ENCODE peak calls at places on chromosomes 2 and 18, in four cellular contexts. One of them, this sample, is unnamed.

GRCh38 chr2:920573-920972 is 30.1 kb upstream of the SNTG2 start:
- DNase-seq in body of pancreas: no peak
- DNase-seq in astrocyte: no peak
- DNase-seq in IMR-90: no peak
- DNase-seq in this sample: no peak

GRCh38 chr2:3656762-3657691 is 973 bp upstream of the ALLC start:
- DNase-seq in body of pancreas: no peak
- DNase-seq in astrocyte: no peak
- DNase-seq in IMR-90: peak
- DNase-seq in this sample: no peak

GRCh38 chr2:183404392-183404791 is 280.1 kb downstream of the NUP35 start:
- DNase-seq in body of pancreas: no peak
- DNase-seq in astrocyte: no peak
- DNase-seq in IMR-90: no peak
- DNase-seq in this sample: no peak

GRCh38 chr18:79609021-79609461 is 70.6 kb upstream of the CTDP1 start:
- DNase-seq in body of pancreas: no peak
- DNase-seq in astrocyte: no peak
- DNase-seq in IMR-90: no peak
- DNase-seq in this sample: no peak

GRCh38 chr2:45755585-45756330 is 104.3 kb downstream of the PRKCE start:
- DNase-seq in body of pancreas: no peak
- DNase-seq in astrocyte: peak
- DNase-seq in IMR-90: peak
- DNase-seq in this sample: peak

GRCh38 chr18:48975817-48976649 is 25.3 kb upstream of the SMAD7 start:
- DNase-seq in body of pancreas: peak
- DNase-seq in astrocyte: peak
- DNase-seq in IMR-90: peak
- DNase-seq in this sample: no peak

GRCh38 chr2:128695646-128696240 is 377.1 kb upstream of the HS6ST1 start:
- DNase-seq in body of pancreas: no peak
- DNase-seq in astrocyte: no peak
- DNase-seq in IMR-90: no peak
- DNase-seq in this sample: no peak

GRCh38 chr18:37673196-37673595 is 107.6 kb upstream of the CELF4 start:
- DNase-seq in body of pancreas: no peak
- DNase-seq in astrocyte: no peak
- DNase-seq in IMR-90: no peak
- DNase-seq in this sample: no peak

GRCh38 chr18:69992776-69993175 is 45.1 kb upstream of the CD226 start:
- DNase-seq in body of pancreas: no peak
- DNase-seq in astrocyte: peak
- DNase-seq in IMR-90: peak
- DNase-seq in this sample: no peak

GRCh38 chr2:236536727-236537398 is 32.8 kb upstream of the ACKR3 start:
- DNase-seq in body of pancreas: no peak
- DNase-seq in astrocyte: no peak
- DNase-seq in IMR-90: no peak
- DNase-seq in this sample: no peak

GRCh38 chr2:32963941-32964340 is 17.2 kb downstream of the LTBP1 start:
- DNase-seq in body of pancreas: no peak
- DNase-seq in astrocyte: peak
- DNase-seq in IMR-90: peak
- DNase-seq in this sample: peak

GRCh38 chr2:111678161-111678560 is 205.8 kb downstream of the ANAPC1 start:
- DNase-seq in body of pancreas: no peak
- DNase-seq in astrocyte: no peak
- DNase-seq in IMR-90: no peak
- DNase-seq in this sample: no peak

GRCh38 chr2:99403524-99403923 is 66.3 kb downstream of the EIF5B start:
- DNase-seq in body of pancreas: no peak
- DNase-seq in astrocyte: no peak
- DNase-seq in IMR-90: no peak
- DNase-seq in this sample: no peak

GRCh38 chr18:47968006-47968676 is 37.7 kb upstream of the SMAD2 start:
- DNase-seq in body of pancreas: no peak
- DNase-seq in astrocyte: peak
- DNase-seq in IMR-90: no peak
- DNase-seq in this sample: no peak
- H3K4me3 ChIP-seq in body of pancreas: no peak
- H3K4me3 ChIP-seq in astrocyte: peak
- H3K4me3 ChIP-seq in IMR-90: no peak
- H3K4me3 ChIP-seq in this sample: no peak

DNA sequence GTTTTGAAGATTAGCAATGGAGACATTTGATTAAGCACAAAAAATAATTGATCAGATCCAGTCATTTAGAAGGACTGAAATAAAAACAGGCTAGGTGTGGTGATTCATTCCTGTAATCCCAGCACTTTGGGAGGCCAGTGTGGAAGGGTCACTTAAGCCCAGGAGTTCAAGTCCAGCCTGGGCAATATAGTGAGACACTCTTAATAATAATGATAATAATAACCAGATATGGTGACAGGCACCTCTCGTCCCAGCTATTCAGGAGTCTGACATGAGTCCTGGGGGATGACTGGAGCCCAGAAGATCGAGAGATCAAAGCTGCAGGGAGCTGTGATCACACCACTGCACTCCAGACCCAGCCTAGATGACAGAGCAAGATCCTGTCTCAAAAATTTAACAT is 3.5 kb upstream of the FN1 start:
- DNase-seq in body of pancreas: no peak
- DNase-seq in astrocyte: no peak
- DNase-seq in IMR-90: no peak
- DNase-seq in this sample: no peak
- H3K4me3 ChIP-seq in body of pancreas: no peak
- H3K4me3 ChIP-seq in astrocyte: no peak
- H3K4me3 ChIP-seq in IMR-90: no peak
- H3K4me3 ChIP-seq in this sample: no peak

GRCh38 chr2:73174941-73175662 is 27.3 kb upstream of the NOTO start:
- DNase-seq in body of pancreas: no peak
- DNase-seq in astrocyte: no peak
- DNase-seq in IMR-90: no peak
- DNase-seq in this sample: no peak
- H3K4me3 ChIP-seq in body of pancreas: no peak
- H3K4me3 ChIP-seq in astrocyte: peak
- H3K4me3 ChIP-seq in IMR-90: no peak
- H3K4me3 ChIP-seq in this sample: peak

GRCh38 chr2:235501663-235502009 is 7.8 kb downstream of the AGAP1 start:
- DNase-seq in body of pancreas: no peak
- DNase-seq in astrocyte: no peak
- DNase-seq in IMR-90: no peak
- DNase-seq in this sample: no peak

GRCh38 chr2:235498556-235499305 is 4.9 kb downstream of the AGAP1 start:
- DNase-seq in body of pancreas: peak
- DNase-seq in astrocyte: peak
- DNase-seq in IMR-90: no peak
- DNase-seq in this sample: no peak

GRCh38 chr2:235499306-235499812 is 5.5 kb downstream of the AGAP1 start:
- DNase-seq in body of pancreas: no peak
- DNase-seq in astrocyte: no peak
- DNase-seq in IMR-90: no peak
- DNase-seq in this sample: no peak

GRCh38 chr2:235500110-235500760 is 6.4 kb downstream of the AGAP1 start:
- DNase-seq in body of pancreas: no peak
- DNase-seq in astrocyte: no peak
- DNase-seq in IMR-90: no peak
- DNase-seq in this sample: no peak

DNA sequence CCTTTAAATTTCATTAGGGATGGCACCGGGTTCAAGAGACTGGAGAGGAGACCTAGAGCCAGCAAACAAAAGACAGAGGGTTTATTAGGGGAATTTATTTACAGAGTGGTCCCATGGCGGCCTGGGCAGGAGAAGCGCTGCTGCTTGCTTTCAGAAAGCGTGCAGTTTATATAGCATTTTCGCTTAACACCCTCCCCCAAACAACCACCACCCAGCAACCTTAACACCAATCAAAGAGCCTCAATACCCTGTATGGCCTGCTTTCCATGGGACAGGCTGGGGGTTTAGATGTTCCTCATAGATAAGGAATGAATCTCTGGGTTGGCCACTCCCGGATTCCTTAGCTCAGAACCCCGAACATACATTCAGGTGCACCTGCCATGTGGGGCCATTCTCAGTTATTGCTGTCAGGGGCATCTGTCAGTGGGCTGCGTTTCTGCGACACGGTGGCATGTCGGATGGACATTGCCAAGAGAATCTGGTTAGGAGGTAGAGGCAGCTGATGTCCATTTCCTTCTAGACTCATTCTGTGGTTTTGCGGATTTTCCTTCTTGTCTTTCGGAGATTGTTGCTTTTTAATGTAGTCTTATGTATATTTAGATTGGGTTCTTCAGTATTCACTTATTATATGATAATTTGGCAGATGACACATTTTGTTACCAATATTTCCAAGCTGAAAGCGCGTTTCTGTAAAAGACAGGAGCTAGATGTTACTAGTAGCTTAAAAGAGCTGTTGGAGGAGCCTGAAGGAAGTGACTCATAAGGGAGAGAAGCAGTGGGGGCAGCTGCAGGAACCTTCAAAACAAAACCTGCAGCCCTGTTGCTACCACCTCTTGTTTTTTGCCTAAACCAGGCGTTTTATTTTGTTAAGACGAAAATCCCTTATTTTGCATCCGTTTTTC is 7.2 kb downstream of the AGAP1 start:
- DNase-seq in body of pancreas: no peak
- DNase-seq in astrocyte: peak
- DNase-seq in IMR-90: peak
- DNase-seq in this sample: no peak
- H3K4me3 ChIP-seq in body of pancreas: no peak
- H3K4me3 ChIP-seq in astrocyte: peak
- H3K4me3 ChIP-seq in IMR-90: no peak
- H3K4me3 ChIP-seq in this sample: no peak

DNA sequence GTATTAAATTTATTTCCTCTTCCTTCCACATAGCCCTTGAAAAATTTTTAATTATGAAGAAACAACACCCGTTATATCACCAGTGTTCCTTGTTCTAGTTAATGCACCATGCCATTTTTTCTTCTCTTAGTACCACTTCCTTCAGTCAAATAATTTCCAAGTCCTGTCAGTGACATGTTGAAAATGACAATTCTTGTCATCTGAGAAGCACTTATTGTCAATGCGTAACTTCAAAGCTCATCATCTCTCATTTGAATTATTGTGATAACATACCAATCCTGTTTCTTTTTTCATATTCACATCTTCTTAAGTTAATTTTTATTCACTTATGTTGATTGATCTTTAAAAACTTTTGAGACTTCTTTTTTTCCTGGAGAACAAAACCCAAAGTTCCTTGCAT is 320.4 kb downstream of the ASXL3 start:
- DNase-seq in body of pancreas: no peak
- DNase-seq in astrocyte: no peak
- DNase-seq in IMR-90: no peak
- DNase-seq in this sample: no peak
- H3K4me3 ChIP-seq in body of pancreas: no peak
- H3K4me3 ChIP-seq in astrocyte: no peak
- H3K4me3 ChIP-seq in IMR-90: no peak
- H3K4me3 ChIP-seq in this sample: no peak

GRCh38 chr2:96205238-96205637 is 3.4 kb downstream of the STARD7 start:
- DNase-seq in body of pancreas: no peak
- DNase-seq in astrocyte: peak
- DNase-seq in IMR-90: no peak
- DNase-seq in this sample: no peak

GRCh38 chr2:96203130-96204028 is 5.2 kb downstream of the STARD7 start:
- DNase-seq in body of pancreas: no peak
- DNase-seq in astrocyte: no peak
- DNase-seq in IMR-90: no peak
- DNase-seq in this sample: no peak

GRCh38 chr2:96205888-96206287 is 2.7 kb downstream of the STARD7 start:
- DNase-seq in body of pancreas: no peak
- DNase-seq in astrocyte: peak
- DNase-seq in IMR-90: peak
- DNase-seq in this sample: no peak

GRCh38 chr2:96207073-96207777 is 1.4 kb downstream of the STARD7 start:
- DNase-seq in body of pancreas: no peak
- DNase-seq in astrocyte: no peak
- DNase-seq in IMR-90: no peak
- DNase-seq in this sample: no peak

GRCh38 chr2:96204836-96205235 is 3.8 kb downstream of the STARD7 start:
- DNase-seq in body of pancreas: no peak
- DNase-seq in astrocyte: no peak
- DNase-seq in IMR-90: no peak
- DNase-seq in this sample: no peak
- H3K4me3 ChIP-seq in body of pancreas: no peak
- H3K4me3 ChIP-seq in astrocyte: no peak
- H3K4me3 ChIP-seq in IMR-90: no peak
- H3K4me3 ChIP-seq in this sample: peak

GRCh38 chr18:32351014-32351413 is 119.7 kb downstream of the GAREM1 start:
- DNase-seq in body of pancreas: no peak
- DNase-seq in astrocyte: peak
- DNase-seq in IMR-90: peak
- DNase-seq in this sample: peak

GRCh38 chr18:32346667-32347066 is 124.0 kb downstream of the GAREM1 start:
- DNase-seq in body of pancreas: no peak
- DNase-seq in astrocyte: no peak
- DNase-seq in IMR-90: peak
- DNase-seq in this sample: no peak

GRCh38 chr18:32353257-32353656 is 117.4 kb downstream of the GAREM1 start:
- DNase-seq in body of pancreas: no peak
- DNase-seq in astrocyte: no peak
- DNase-seq in IMR-90: no peak
- DNase-seq in this sample: no peak

DNA sequence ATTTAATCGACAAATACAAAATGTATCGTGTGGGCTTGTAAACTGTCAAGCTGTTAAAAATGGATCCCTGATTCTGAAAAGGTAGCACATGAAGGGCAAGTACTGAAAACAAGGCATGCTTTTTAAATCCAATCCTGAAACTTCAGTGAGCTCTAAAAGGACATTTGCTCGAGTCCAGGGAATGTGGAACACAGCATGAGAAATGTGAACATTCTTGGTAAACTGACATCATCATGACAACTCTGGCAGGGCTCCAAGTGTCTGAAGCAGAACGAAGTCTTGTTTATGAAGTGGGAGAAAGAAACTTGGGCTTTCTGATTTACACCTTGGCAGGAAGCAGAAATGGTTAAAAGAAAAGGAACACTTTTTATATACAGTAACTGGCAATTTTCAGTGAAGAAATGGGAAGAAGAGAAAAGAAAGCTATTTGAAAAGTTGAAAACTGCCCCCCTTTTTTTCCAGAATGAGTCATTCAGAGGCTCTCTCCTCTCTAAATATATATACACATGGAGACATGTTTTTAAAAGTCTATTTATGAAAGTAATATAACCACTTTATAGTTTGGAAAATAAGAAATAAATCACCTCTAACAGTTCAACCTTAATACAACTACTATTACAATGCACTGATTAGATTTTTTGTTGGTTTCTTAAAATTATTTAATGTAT is 120.8 kb downstream of the GAREM1 start:
- DNase-seq in body of pancreas: peak
- DNase-seq in astrocyte: peak
- DNase-seq in IMR-90: peak
- DNase-seq in this sample: peak
- H3K4me3 ChIP-seq in body of pancreas: no peak
- H3K4me3 ChIP-seq in astrocyte: peak
- H3K4me3 ChIP-seq in IMR-90: peak
- H3K4me3 ChIP-seq in this sample: peak